ENCODE peak calls at places on chromosomes 5 and 9, in four cellular contexts. B, F, J and Q are unnamed samples.

GRCh38 chr9:31347082-31347617 is 1037.3 kb upstream of the ACO1 start:
- DNase-seq in B (no peak), F (peak; percentile 46), J (no peak), Q (no peak)

GRCh38 chr5:73901045-73901444 is 275.0 kb downstream of the ARHGEF28 start:
- DNase-seq in B (no peak), F (peak; percentile 36), J (no peak), Q (peak; percentile 59)

GRCh38 chr5:29995154-29995553 is 1198.3 kb upstream of the CDH6 start:
- DNase-seq in B (no peak), F (no peak), J (no peak), Q (no peak)

GRCh38 chr5:56838409-56839039 is 23.2 kb downstream of the MAP3K1 start:
- DNase-seq in B (peak; percentile 65), F (peak; percentile 89), J (no peak), Q (peak; percentile 80)

GRCh38 chr9:127634698-127635097 is 22.6 kb downstream of the STXBP1 start:
- DNase-seq in B (no peak), F (peak; percentile 24), J (no peak), Q (no peak)

GRCh38 chr5:66876266-66876807 is 280.1 kb downstream of the MAST4 start:
- DNase-seq in B (no peak), F (no peak), J (no peak), Q (no peak)

GRCh38 chr5:12570688-12571087 is 666.4 kb upstream of the CTNND2 start:
- DNase-seq in B (no peak), F (no peak), J (no peak), Q (no peak)

GRCh38 chr5:140795259-140795641 is 598 bp downstream of the PCDHA2 start:
- DNase-seq in B (peak; percentile 91), F (no peak), J (no peak), Q (no peak)

GRCh38 chr5:157459715-157460599 is at the start of gene NIPAL4:
- DNase-seq in B (no peak), F (peak; percentile 33), J (no peak), Q (no peak)

GRCh38 chr5:146283344-146283761 is 55.3 kb upstream of the POU4F3 start:
- DNase-seq in B (no peak), F (peak; percentile 99), J (no peak), Q (peak; percentile 79)

GRCh38 chr5:78050888-78051287 is 243.6 kb downstream of the AP3B1 start:
- DNase-seq in B (peak; percentile 23), F (no peak), J (no peak), Q (no peak)